ENCODE peak calls at places on chromosomes 13 and 19, in six cellular contexts. A, I, Y, H, N and F are unnamed samples.

GRCh38 chr19:53086949-53087348 is 16.3 kb downstream of the ZNF160 start:
- DNase-seq in A (no peak), I (no peak), N (no peak), H (no peak), Y (no peak), F (no peak)

GRCh38 chr19:27974082-27974513 is 1238.9 kb downstream of the UQCRFS1 start:
- DNase-seq in Y (peak), N (peak), H (peak), I (no peak), A (peak), F (peak)

GRCh38 chr19:54551293-54551692 is 22.3 kb upstream of the LILRA2 start:
- DNase-seq in Y (no peak), H (no peak), A (peak), I (no peak), N (no peak), F (no peak)

GRCh38 chr13:48843630-48844380 is 131.9 kb upstream of the FNDC3A start:
- DNase-seq in Y (no peak), I (no peak), N (no peak), H (no peak), A (no peak), F (no peak)

GRCh38 chr13:48680756-48681392 is 27.1 kb downstream of the CYSLTR2 start:
- DNase-seq in Y (no peak), N (no peak), H (no peak), I (no peak), A (no peak), F (no peak)

GRCh38 chr19:1752757-1753728 is at the start of gene ONECUT3:
- DNase-seq in A (no peak), N (peak), H (no peak), Y (no peak), I (no peak), F (no peak)

GRCh38 chr13:94154362-94154761 is 325.1 kb downstream of the DCT start:
- DNase-seq in H (peak), Y (no peak), A (no peak), N (no peak), I (no peak), F (no peak)

GRCh38 chr13:98385591-98385990 is 191.3 kb downstream of the STK24 start:
- DNase-seq in I (no peak), Y (no peak), N (no peak), H (no peak), A (no peak), F (no peak)

DNA sequence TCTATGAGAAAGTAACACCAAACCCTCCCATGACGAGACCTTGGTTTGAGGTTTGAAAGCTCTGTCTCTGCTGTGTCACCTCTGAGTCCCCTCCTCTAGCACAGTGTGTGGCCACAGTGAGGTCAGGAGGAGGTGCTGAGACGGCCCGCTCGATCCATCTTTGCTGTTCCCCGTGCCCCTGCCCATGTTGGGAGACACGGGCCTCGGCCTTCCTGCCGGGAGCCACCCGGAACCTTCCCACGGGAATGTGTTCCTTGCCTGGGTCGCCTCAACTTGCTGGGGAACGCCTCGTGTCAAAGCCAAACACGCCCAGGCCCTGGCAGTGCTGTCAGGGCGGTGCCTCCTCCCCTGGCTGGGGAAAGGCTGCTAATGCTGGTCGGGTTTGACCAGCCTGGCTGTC is 10.1 kb downstream of the NANOS3 start:
- DNase-seq in I (no peak), A (no peak), N (no peak), Y (no peak), H (no peak), F (no peak)
- TF ChIP-seq GABPA in I (no peak), A (no peak), N (no peak), Y (no peak), H (no peak), F (no peak)

GRCh38 chr19:45507864-45508680 is 793 bp downstream of the VASP start:
- DNase-seq in H (no peak), A (no peak), I (no peak), N (peak), Y (no peak), F (no peak)
- TF ChIP-seq GABPA in H (no peak), A (no peak), I (no peak), N (no peak), Y (no peak), F (no peak)

DNA sequence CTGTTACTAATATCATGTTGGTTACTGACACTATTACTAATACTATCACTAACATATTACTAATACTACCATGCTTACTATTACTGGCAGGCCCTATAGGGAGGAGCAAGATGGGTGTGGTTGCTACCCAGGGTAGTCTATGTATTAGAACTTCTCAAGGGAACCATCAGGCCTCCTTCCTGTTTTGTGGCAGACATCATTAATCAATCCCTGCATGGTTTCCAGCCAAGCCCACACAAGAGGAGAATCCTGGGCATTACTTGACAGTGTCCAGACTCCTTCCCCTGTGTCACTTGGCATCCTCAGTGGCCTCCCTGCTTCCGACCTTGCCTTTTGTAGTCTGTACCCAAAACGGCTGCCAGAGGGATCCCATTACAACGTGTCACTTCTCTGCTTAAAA is 8.9 kb downstream of the HAS1 start:
- DNase-seq in N (no peak), H (no peak), I (no peak), A (no peak), Y (no peak), F (no peak)
- TF ChIP-seq GABPA in N (no peak), H (no peak), I (no peak), A (no peak), Y (no peak), F (no peak)

DNA sequence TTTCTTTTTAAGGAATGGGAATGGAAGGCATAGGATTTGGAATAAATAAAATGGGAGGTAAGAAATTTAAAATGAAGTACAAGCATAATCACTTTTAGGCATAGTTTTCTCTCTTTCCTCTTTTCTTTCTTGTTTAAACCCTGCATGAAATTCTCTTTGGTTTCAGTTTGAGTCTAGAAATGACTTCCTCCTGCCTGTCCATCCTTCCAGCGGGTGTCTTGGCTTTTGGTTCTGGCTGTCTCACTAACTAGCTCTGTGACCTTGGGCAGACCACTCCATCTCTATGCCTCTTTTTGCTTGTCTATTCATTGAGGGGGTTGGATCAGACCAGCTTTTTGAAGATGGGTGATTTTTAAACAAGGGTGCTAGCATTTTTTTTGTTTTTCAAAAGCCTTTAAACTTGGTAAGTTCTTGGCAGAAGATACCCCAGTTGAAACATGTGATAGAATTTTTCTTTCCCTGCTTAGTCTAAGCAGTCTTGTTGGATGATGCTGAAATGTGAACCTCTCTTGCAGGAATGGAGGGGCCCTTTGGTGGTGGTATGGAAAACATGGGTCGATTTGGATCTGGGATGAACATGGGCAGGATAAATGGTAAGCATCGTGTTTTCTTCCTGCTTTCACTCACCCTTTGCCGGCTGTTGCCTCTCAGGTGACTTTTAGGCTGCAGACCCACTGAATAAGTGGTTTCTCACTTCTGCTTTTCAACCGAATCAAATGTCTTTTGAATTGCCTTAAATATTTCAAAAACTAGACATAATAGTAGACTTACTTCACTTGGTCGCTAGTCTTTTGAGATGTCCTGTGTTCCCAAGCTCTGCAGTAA is 28.6 kb downstream of the PRAM1 start:
- DNase-seq in N (no peak), Y (no peak), I (no peak), A (peak), H (no peak), F (no peak)
- TF ChIP-seq GABPA in N (no peak), Y (no peak), I (no peak), A (no peak), H (no peak), F (no peak)

GRCh38 chr13:38755792-38756191 is 68.9 kb downstream of the FREM2 start:
- DNase-seq in N (no peak), A (no peak), Y (no peak), H (no peak), I (no peak), F (no peak)
- TF ChIP-seq GABPA in N (no peak), A (no peak), Y (no peak), H (no peak), I (no peak), F (no peak)

GRCh38 chr19:14555918-14556661 is 15.8 kb downstream of the NDUFB7 start:
- DNase-seq in N (no peak), I (no peak), A (no peak), H (no peak), Y (no peak), F (no peak)
- TF ChIP-seq GABPA in N (no peak), I (no peak), A (no peak), H (no peak), Y (no peak), F (no peak)

GRCh38 chr13:30159446-30159839 is 147.9 kb downstream of the KATNAL1 start:
- DNase-seq in Y (no peak), A (no peak), H (no peak), N (no peak), I (no peak), F (no peak)
- TF ChIP-seq GABPA in Y (no peak), A (no peak), H (no peak), N (no peak), I (no peak), F (no peak)

DNA sequence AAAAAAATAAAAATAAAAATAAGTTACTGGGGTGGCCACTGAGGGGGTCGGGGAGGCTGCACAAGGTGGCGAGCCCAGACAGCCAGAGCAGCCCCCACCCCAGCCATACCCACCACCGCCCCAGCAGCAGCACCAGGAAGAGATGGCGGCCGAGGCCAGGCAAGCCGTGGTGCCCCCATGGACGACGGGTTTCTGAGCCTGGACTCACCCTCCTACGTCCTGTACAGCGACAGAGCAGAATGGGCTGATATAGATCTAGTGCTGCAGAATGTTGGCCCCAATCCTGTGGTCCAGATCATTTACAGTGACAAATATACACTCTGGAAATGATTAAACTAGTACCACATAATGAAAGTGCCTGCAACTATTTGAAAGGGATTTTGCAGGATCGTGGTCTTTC is 71.6 kb upstream of the ZDHHC20 start:
- DNase-seq in I (no peak), A (no peak), Y (peak), H (peak), N (no peak), F (no peak)
- TF ChIP-seq GABPA in I (no peak), A (no peak), Y (no peak), H (no peak), N (no peak), F (no peak)

GRCh38 chr13:114130708-114131580 is 1.5 kb downstream of the RASA3 start:
- DNase-seq in Y (peak), N (peak), I (no peak), A (no peak), H (no peak), F (no peak)
- TF ChIP-seq GABPA in Y (peak), N (no peak), I (no peak), A (no peak), H (no peak), F (peak)